ENCODE peak calls at places on chromosomes 13 and 19, in four cellular contexts. One of them, this sample, is unnamed.

GRCh38 chr13:113767366-113767765 is 8.3 kb downstream of the TMEM255B start:
- DNase-seq in uterus: no peak
- DNase-seq in CD8-positive, alpha-beta T cell: no peak
- DNase-seq in glutamatergic neuron: no peak
- DNase-seq in this sample: no peak

GRCh38 chr19:2084993-2085720 is 11.0 kb downstream of the MOB3A start:
- DNase-seq in glutamatergic neuron: no peak
- DNase-seq in CD8-positive, alpha-beta T cell: peak; percentile 85
- DNase-seq in uterus: no peak
- DNase-seq in this sample: peak; percentile 80

GRCh38 chr19:46904114-46905060 is 43.6 kb downstream of the ARHGAP35 start:
- DNase-seq in uterus: peak; percentile 76
- DNase-seq in CD8-positive, alpha-beta T cell: no peak
- DNase-seq in glutamatergic neuron: no peak
- DNase-seq in this sample: no peak

GRCh38 chr13:65677906-65678305 is 1552.2 kb downstream of the PCDH9 start:
- DNase-seq in CD8-positive, alpha-beta T cell: no peak
- DNase-seq in uterus: no peak
- DNase-seq in glutamatergic neuron: no peak
- DNase-seq in this sample: no peak

GRCh38 chr19:53132231-53132991 is at the start of gene ZNF415:
- DNase-seq in glutamatergic neuron: peak; percentile 87
- DNase-seq in uterus: peak; percentile 82
- DNase-seq in CD8-positive, alpha-beta T cell: no peak
- DNase-seq in this sample: peak; percentile 62

GRCh38 chr13:74987124-74987690 is 494.8 kb downstream of the TBC1D4 start:
- DNase-seq in CD8-positive, alpha-beta T cell: no peak
- DNase-seq in uterus: no peak
- DNase-seq in glutamatergic neuron: no peak
- DNase-seq in this sample: no peak

GRCh38 chr19:29084266-29084665 is 128.7 kb downstream of the UQCRFS1 start:
- DNase-seq in uterus: no peak
- DNase-seq in CD8-positive, alpha-beta T cell: no peak
- DNase-seq in glutamatergic neuron: peak; percentile 51
- DNase-seq in this sample: no peak

GRCh38 chr19:45667620-45668341 is at the start of gene GIPR:
- DNase-seq in uterus: no peak
- DNase-seq in CD8-positive, alpha-beta T cell: no peak
- DNase-seq in glutamatergic neuron: peak; percentile 85
- DNase-seq in this sample: no peak

GRCh38 chr19:31135841-31136240 is 213.4 kb downstream of the TSHZ3 start:
- DNase-seq in uterus: no peak
- DNase-seq in CD8-positive, alpha-beta T cell: no peak
- DNase-seq in glutamatergic neuron: no peak
- DNase-seq in this sample: no peak

GRCh38 chr13:112510002-112510780 is 77.8 kb downstream of the TUBGCP3 start:
- DNase-seq in uterus: no peak
- DNase-seq in CD8-positive, alpha-beta T cell: no peak
- DNase-seq in glutamatergic neuron: peak; percentile 49
- DNase-seq in this sample: no peak

GRCh38 chr13:61247149-61247936 is 168.3 kb downstream of the PCDH20 start:
- DNase-seq in CD8-positive, alpha-beta T cell: no peak
- DNase-seq in uterus: no peak
- DNase-seq in glutamatergic neuron: no peak
- DNase-seq in this sample: no peak

GRCh38 chr19:43618921-43619261 is 538 bp downstream of the ZNF428 start:
- DNase-seq in glutamatergic neuron: peak; percentile 67
- DNase-seq in uterus: peak; percentile 36
- DNase-seq in CD8-positive, alpha-beta T cell: no peak
- DNase-seq in this sample: no peak

GRCh38 chr13:73827434-73827833 is 306.8 kb downstream of the KLF12 start:
- DNase-seq in glutamatergic neuron: no peak
- DNase-seq in uterus: no peak
- DNase-seq in CD8-positive, alpha-beta T cell: no peak
- DNase-seq in this sample: no peak

GRCh38 chr13:87368639-87369038 is 302.5 kb upstream of the SLITRK5 start:
- DNase-seq in CD8-positive, alpha-beta T cell: no peak
- DNase-seq in glutamatergic neuron: no peak
- DNase-seq in uterus: no peak
- DNase-seq in this sample: no peak

DNA sequence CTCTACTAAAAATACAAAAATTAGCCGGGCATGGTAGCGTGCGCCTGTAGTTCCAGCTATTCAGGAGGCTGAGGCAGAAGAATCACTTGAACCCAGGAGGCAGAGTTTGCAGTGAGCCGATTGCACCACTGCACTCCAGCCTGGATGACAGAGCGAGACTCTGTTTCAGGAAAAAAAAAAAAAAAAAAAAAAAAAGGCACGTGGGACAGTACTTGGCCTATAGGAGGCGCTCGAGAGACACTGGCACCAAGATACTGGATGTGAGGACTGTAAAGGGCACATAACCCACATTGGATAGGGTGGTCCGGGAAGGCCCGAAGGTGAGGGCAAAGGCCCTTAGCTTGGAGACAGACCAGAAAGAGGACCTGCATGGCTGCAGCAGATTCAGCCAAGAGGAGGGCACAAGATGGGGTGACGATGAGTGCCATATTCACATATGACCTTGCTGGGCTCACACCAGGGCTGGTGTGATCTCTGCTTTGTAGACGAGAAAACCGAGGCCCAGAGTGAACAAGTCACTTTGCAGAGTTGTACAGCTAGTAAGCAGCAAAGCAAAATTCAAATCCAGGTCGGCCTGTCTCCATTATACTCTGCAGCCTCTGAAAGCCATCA is 89.4 kb downstream of the DPF1 start:
- DNase-seq in uterus: no peak
- DNase-seq in glutamatergic neuron: peak; percentile 39
- DNase-seq in CD8-positive, alpha-beta T cell: no peak
- DNase-seq in this sample: no peak
- TF ChIP-seq CTCF in uterus: no peak
- TF ChIP-seq CTCF in glutamatergic neuron: peak; percentile 77
- TF ChIP-seq CTCF in CD8-positive, alpha-beta T cell: peak; percentile 45
- TF ChIP-seq CTCF in this sample: no peak

GRCh38 chr13:106110241-106110855 is 425.1 kb downstream of the EFNB2 start:
- DNase-seq in CD8-positive, alpha-beta T cell: no peak
- DNase-seq in glutamatergic neuron: no peak
- DNase-seq in uterus: no peak
- DNase-seq in this sample: no peak
- TF ChIP-seq CTCF in CD8-positive, alpha-beta T cell: no peak
- TF ChIP-seq CTCF in glutamatergic neuron: no peak
- TF ChIP-seq CTCF in uterus: no peak
- TF ChIP-seq CTCF in this sample: no peak

GRCh38 chr19:10797541-10798256 is 38.3 kb downstream of the TMED1 start:
- DNase-seq in CD8-positive, alpha-beta T cell: peak; percentile 71
- DNase-seq in uterus: no peak
- DNase-seq in glutamatergic neuron: no peak
- DNase-seq in this sample: no peak

GRCh38 chr19:10796653-10797052 is 39.4 kb downstream of the TMED1 start:
- DNase-seq in CD8-positive, alpha-beta T cell: no peak
- DNase-seq in glutamatergic neuron: no peak
- DNase-seq in uterus: no peak
- DNase-seq in this sample: no peak

GRCh38 chr19:10800488-10800887 is 35.5 kb downstream of the TMED1 start:
- DNase-seq in CD8-positive, alpha-beta T cell: no peak
- DNase-seq in glutamatergic neuron: no peak
- DNase-seq in uterus: no peak
- DNase-seq in this sample: no peak

GRCh38 chr19:10802479-10802878 is 33.5 kb downstream of the TMED1 start:
- DNase-seq in CD8-positive, alpha-beta T cell: no peak
- DNase-seq in glutamatergic neuron: no peak
- DNase-seq in uterus: no peak
- DNase-seq in this sample: no peak

DNA sequence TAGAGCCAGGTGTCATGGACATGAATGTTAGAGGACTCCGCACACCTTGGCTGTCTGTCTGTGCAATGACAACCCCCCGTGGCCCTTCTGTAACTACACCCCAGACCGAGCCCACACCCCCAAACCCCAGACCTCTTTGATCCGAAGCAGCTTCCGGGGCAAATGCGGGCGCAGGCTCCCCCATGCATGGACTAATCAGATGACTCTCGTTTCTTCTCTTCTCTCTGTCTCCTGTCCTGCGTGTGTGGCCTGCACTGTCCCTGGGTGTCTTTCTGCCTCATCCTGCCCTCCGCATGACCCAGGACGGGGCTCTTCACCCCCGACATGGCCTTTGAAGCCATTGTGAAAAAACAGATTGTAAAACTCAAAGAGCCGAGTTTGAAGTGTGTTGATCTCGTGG is 38.9 kb downstream of the TMED1 start:
- DNase-seq in glutamatergic neuron: no peak
- DNase-seq in uterus: no peak
- DNase-seq in CD8-positive, alpha-beta T cell: peak; percentile 35
- DNase-seq in this sample: no peak
- TF ChIP-seq CTCF in glutamatergic neuron: no peak
- TF ChIP-seq CTCF in uterus: no peak
- TF ChIP-seq CTCF in CD8-positive, alpha-beta T cell: no peak
- TF ChIP-seq CTCF in this sample: no peak

DNA sequence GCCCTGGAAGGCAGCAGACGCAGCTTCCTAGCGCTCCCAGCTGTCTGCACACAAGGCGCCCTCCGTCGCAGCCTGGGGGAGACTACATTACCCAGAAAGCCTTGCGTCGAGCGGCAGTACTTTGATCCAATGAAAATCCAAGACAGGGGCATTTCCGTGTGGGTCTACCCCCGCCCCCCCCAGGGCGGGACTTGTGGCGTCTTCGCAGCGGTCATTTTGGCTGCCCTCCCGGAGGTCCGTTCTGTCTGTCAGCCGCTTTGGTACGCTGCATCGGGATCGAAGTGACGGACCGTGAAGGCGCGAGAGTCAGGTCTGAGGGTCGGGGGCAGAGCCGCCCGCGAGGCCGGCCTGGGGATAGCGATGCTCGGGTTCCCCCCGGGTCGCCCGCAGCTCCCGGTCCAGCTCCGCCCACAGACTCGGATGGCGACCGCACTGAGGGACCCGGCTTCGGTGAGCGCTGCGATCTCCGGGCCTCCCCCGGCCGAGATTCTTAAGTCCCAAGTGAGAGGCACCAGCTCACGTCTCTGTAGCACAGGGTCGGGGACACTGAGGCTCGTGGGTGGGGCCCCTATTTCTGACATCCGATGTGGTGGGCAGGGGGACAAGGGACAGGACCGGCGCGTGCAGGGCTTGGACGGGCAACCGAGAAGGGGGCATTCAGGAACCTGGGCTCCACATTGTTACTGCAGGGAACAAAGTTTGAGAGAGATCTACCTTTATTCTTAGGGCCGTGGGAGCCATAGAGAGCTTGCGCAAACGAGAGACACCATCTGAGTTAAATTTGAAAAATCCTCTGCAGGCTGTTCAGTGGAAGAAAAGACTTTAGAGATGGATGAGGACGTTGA is at the start of gene ZNF211:
- DNase-seq in uterus: peak; percentile 91
- DNase-seq in CD8-positive, alpha-beta T cell: peak; percentile 70
- DNase-seq in glutamatergic neuron: peak; percentile 92
- DNase-seq in this sample: peak; percentile 81
- TF ChIP-seq CTCF in uterus: no peak
- TF ChIP-seq CTCF in CD8-positive, alpha-beta T cell: no peak
- TF ChIP-seq CTCF in glutamatergic neuron: no peak
- TF ChIP-seq CTCF in this sample: no peak

GRCh38 chr13:106197506-106197905 is 338.0 kb downstream of the EFNB2 start:
- DNase-seq in glutamatergic neuron: no peak
- DNase-seq in uterus: no peak
- DNase-seq in CD8-positive, alpha-beta T cell: no peak
- DNase-seq in this sample: no peak
- TF ChIP-seq CTCF in glutamatergic neuron: no peak
- TF ChIP-seq CTCF in uterus: no peak
- TF ChIP-seq CTCF in CD8-positive, alpha-beta T cell: no peak
- TF ChIP-seq CTCF in this sample: no peak

DNA sequence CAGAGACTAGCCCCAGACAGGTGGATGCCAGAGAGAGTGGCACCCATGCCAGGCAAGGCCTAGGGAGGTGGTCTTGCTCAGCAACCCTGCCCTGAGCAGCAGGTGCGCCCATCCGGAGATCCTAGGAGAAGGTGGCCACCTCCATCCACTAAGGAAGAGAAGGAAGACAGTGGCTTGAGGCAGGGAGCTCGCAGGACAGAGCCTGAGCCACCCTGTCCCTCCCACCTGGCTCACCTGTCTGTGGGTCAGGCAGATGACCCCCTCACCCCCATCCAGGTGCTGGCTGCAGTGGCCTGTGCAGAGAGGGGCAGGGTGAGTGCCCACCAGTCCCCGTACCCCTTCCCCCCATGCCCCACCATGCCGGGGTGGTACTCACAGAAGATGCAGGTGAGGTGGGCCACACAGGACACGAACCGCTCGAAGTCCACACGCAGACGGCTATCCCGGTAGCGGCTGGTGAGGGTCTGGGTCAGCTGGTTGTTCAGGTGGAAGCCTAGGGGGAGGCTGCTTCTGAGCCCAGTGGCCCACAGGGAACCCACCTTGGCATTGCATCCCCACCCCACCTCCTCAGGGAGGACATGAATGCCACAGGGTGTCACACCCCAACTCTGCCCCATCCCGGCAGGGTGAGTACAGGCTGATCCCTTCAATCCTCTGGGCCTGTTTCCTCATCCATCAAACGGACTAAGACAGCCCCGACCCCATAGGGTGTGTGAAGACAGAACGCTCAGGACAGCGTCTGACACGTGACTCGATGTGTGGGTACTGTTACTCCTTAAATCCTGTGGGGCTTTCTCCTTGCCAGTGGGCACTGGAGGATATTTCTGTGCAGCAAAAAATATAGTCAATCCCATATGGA is 13.3 kb downstream of the CAPN12 start:
- DNase-seq in uterus: peak; percentile 19
- DNase-seq in CD8-positive, alpha-beta T cell: no peak
- DNase-seq in glutamatergic neuron: no peak
- DNase-seq in this sample: no peak
- TF ChIP-seq CTCF in uterus: no peak
- TF ChIP-seq CTCF in CD8-positive, alpha-beta T cell: no peak
- TF ChIP-seq CTCF in glutamatergic neuron: no peak
- TF ChIP-seq CTCF in this sample: no peak

GRCh38 chr13:67662997-67663396 is 432.9 kb upstream of the PCDH9 start:
- DNase-seq in glutamatergic neuron: no peak
- DNase-seq in uterus: no peak
- DNase-seq in CD8-positive, alpha-beta T cell: no peak
- DNase-seq in this sample: no peak
- TF ChIP-seq CTCF in glutamatergic neuron: no peak
- TF ChIP-seq CTCF in uterus: no peak
- TF ChIP-seq CTCF in CD8-positive, alpha-beta T cell: no peak
- TF ChIP-seq CTCF in this sample: no peak

DNA sequence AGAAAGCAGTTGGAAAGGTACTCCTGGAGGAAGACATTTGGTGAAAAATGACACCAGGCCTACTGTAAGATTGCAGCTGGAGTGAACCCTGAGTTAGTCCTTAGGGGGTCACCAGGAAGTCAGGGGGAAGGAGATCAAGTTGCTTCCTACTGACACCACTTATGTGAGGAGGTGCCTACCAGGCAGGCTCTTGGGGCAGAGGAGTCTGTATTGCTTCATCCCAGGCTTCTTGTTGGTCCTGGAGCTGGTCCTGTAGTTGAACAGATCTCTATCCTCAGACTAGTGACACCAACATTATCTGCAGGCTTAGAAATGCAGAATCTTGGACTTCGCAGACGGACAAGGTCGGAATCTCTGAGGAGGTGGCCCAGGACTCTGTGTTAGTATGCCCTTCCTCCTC is 116.0 kb upstream of the ARGLU1 start:
- DNase-seq in CD8-positive, alpha-beta T cell: no peak
- DNase-seq in uterus: no peak
- DNase-seq in glutamatergic neuron: no peak
- DNase-seq in this sample: no peak
- TF ChIP-seq CTCF in CD8-positive, alpha-beta T cell: no peak
- TF ChIP-seq CTCF in uterus: no peak
- TF ChIP-seq CTCF in glutamatergic neuron: no peak
- TF ChIP-seq CTCF in this sample: no peak

This sample was measured in activated B cell treated with CpG ODN at 0.5 μM for 24 hours.